ENCODE peak calls at places on chromosomes 12 and 14, in eight cellular contexts. One of them, this sample, is unnamed. For H3K4me1, the result is how much of the 10 kb centered on the place peaks cover.

GRCh38 chr14:68216957-68217356 is 397.4 kb downstream of the RAD51B start:
- DNase-seq in HCT116: no peak
- DNase-seq in prostate gland: no peak
- DNase-seq in HepG2: no peak
- DNase-seq in stomach: no peak
- DNase-seq in sigmoid colon: no peak
- DNase-seq in suprapubic skin: no peak
- DNase-seq in transverse colon: no peak
- DNase-seq in this sample: no peak

GRCh38 chr12:56776654-56777053 is 13.5 kb downstream of the HSD17B6 start:
- DNase-seq in HCT116: no peak
- DNase-seq in prostate gland: no peak
- DNase-seq in HepG2: no peak
- DNase-seq in stomach: no peak
- DNase-seq in sigmoid colon: no peak
- DNase-seq in suprapubic skin: no peak
- DNase-seq in transverse colon: no peak
- DNase-seq in this sample: no peak

GRCh38 chr12:93743999-93744689 is 67.0 kb downstream of the CRADD start:
- DNase-seq in HCT116: no peak
- DNase-seq in prostate gland: no peak
- DNase-seq in HepG2: no peak
- DNase-seq in stomach: no peak
- DNase-seq in sigmoid colon: no peak
- DNase-seq in suprapubic skin: no peak
- DNase-seq in transverse colon: no peak
- DNase-seq in this sample: no peak

GRCh38 chr14:47208434-47208833 is 467.0 kb downstream of the MDGA2 start:
- DNase-seq in HCT116: no peak
- DNase-seq in prostate gland: no peak
- DNase-seq in HepG2: no peak
- DNase-seq in stomach: no peak
- DNase-seq in sigmoid colon: no peak
- DNase-seq in suprapubic skin: no peak
- DNase-seq in transverse colon: no peak
- DNase-seq in this sample: no peak

GRCh38 chr12:69834566-69834965 is 9.5 kb downstream of the MYRFL start:
- DNase-seq in HCT116: no peak
- DNase-seq in prostate gland: no peak
- DNase-seq in HepG2: no peak
- DNase-seq in stomach: no peak
- DNase-seq in sigmoid colon: no peak
- DNase-seq in suprapubic skin: no peak
- DNase-seq in transverse colon: no peak
- DNase-seq in this sample: no peak

GRCh38 chr12:21823581-21823980 is 49.1 kb upstream of the KCNJ8 start:
- DNase-seq in HCT116: no peak
- DNase-seq in prostate gland: no peak
- DNase-seq in HepG2: no peak
- DNase-seq in stomach: no peak
- DNase-seq in sigmoid colon: peak
- DNase-seq in suprapubic skin: peak
- DNase-seq in transverse colon: no peak
- DNase-seq in this sample: no peak

GRCh38 chr14:71206766-71207371 is 299.6 kb downstream of the PCNX1 start:
- DNase-seq in HCT116: no peak
- DNase-seq in prostate gland: no peak
- DNase-seq in HepG2: no peak
- DNase-seq in stomach: peak
- DNase-seq in sigmoid colon: peak
- DNase-seq in suprapubic skin: no peak
- DNase-seq in transverse colon: no peak
- DNase-seq in this sample: peak

GRCh38 chr14:24848427-24848826 is 201.5 kb downstream of the STXBP6 start:
- DNase-seq in HCT116: no peak
- DNase-seq in prostate gland: no peak
- DNase-seq in HepG2: no peak
- DNase-seq in stomach: no peak
- DNase-seq in sigmoid colon: no peak
- DNase-seq in suprapubic skin: no peak
- DNase-seq in transverse colon: no peak
- DNase-seq in this sample: no peak

GRCh38 chr14:58690801-58691516 is 53.2 kb downstream of the DACT1 start:
- DNase-seq in HCT116: no peak
- DNase-seq in prostate gland: no peak
- DNase-seq in HepG2: no peak
- DNase-seq in stomach: peak
- DNase-seq in sigmoid colon: no peak
- DNase-seq in suprapubic skin: no peak
- DNase-seq in transverse colon: peak
- DNase-seq in this sample: no peak

GRCh38 chr12:98355322-98355721 is 160.1 kb upstream of the TMPO start:
- DNase-seq in HCT116: no peak
- DNase-seq in prostate gland: no peak
- DNase-seq in HepG2: no peak
- DNase-seq in stomach: no peak
- DNase-seq in sigmoid colon: no peak
- DNase-seq in suprapubic skin: no peak
- DNase-seq in transverse colon: no peak
- DNase-seq in this sample: no peak

GRCh38 chr12:108981835-108982234 is 39.0 kb downstream of the SVOP start:
- DNase-seq in HCT116: no peak
- DNase-seq in prostate gland: no peak
- DNase-seq in HepG2: no peak
- DNase-seq in stomach: no peak
- DNase-seq in sigmoid colon: no peak
- DNase-seq in suprapubic skin: no peak
- DNase-seq in transverse colon: no peak
- DNase-seq in this sample: no peak

GRCh38 chr12:90102957-90103652 is 394.5 kb upstream of the ATP2B1 start:
- DNase-seq in HCT116: peak
- DNase-seq in prostate gland: no peak
- DNase-seq in HepG2: peak
- DNase-seq in stomach: no peak
- DNase-seq in sigmoid colon: no peak
- DNase-seq in suprapubic skin: no peak
- DNase-seq in transverse colon: peak
- DNase-seq in this sample: no peak

GRCh38 chr14:74592476-74593191 is 19.4 kb downstream of the LTBP2 start:
- DNase-seq in HCT116: no peak
- DNase-seq in prostate gland: no peak
- DNase-seq in HepG2: no peak
- DNase-seq in stomach: no peak
- DNase-seq in sigmoid colon: no peak
- DNase-seq in suprapubic skin: no peak
- DNase-seq in transverse colon: no peak
- DNase-seq in this sample: no peak

GRCh38 chr14:74596747-74597456 is 15.1 kb downstream of the LTBP2 start:
- DNase-seq in HCT116: no peak
- DNase-seq in prostate gland: no peak
- DNase-seq in HepG2: no peak
- DNase-seq in stomach: no peak
- DNase-seq in sigmoid colon: no peak
- DNase-seq in suprapubic skin: no peak
- DNase-seq in transverse colon: no peak
- DNase-seq in this sample: no peak

GRCh38 chr14:74593241-74593985 is 18.6 kb downstream of the LTBP2 start:
- DNase-seq in HCT116: no peak
- DNase-seq in prostate gland: no peak
- DNase-seq in HepG2: peak
- DNase-seq in stomach: no peak
- DNase-seq in sigmoid colon: no peak
- DNase-seq in suprapubic skin: no peak
- DNase-seq in transverse colon: no peak
- DNase-seq in this sample: no peak

GRCh38 chr14:74594021-74594420 is 18.0 kb downstream of the LTBP2 start:
- DNase-seq in HCT116: no peak
- DNase-seq in prostate gland: no peak
- DNase-seq in HepG2: no peak
- DNase-seq in stomach: no peak
- DNase-seq in sigmoid colon: no peak
- DNase-seq in suprapubic skin: no peak
- DNase-seq in transverse colon: no peak
- DNase-seq in this sample: no peak

GRCh38 chr14:74595006-74595735 is 16.9 kb downstream of the LTBP2 start:
- DNase-seq in HCT116: no peak
- DNase-seq in prostate gland: no peak
- DNase-seq in HepG2: no peak
- DNase-seq in stomach: no peak
- DNase-seq in sigmoid colon: peak
- DNase-seq in suprapubic skin: peak
- DNase-seq in transverse colon: peak
- DNase-seq in this sample: no peak
- TF ChIP-seq POLR2AphosphoS5 in HCT116: no peak
- TF ChIP-seq POLR2AphosphoS5 in prostate gland: no peak
- TF ChIP-seq POLR2AphosphoS5 in HepG2: no peak
- TF ChIP-seq POLR2AphosphoS5 in stomach: no peak
- TF ChIP-seq POLR2AphosphoS5 in sigmoid colon: no peak
- TF ChIP-seq POLR2AphosphoS5 in suprapubic skin: no peak
- TF ChIP-seq POLR2AphosphoS5 in transverse colon: no peak
- TF ChIP-seq POLR2AphosphoS5 in this sample: no peak

DNA sequence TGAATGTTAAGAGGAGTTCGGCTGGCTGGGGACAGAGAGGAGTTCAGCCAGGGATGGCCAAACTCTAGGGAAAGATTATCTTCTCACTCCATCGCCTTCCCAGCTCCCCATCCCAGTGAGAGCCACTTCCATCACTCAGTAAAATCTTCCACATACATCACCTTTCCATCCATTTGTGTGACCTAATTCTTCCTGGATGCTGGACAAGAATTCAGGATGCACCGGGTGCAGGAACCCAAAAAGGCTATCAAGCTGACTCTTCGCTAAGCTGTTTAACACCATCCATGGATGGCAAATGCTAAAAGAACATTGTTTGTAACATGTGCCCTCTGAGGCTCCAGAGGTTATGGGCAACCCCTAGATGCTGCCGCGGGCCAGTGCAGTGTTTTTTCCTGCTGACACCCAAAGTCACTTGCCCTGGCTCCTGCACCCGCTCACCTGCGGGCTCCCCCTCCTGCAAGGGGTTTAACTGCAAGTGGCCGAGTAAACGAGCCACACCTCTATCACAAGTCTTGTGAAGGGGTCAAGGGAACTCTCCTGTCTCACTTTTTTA is 216.0 kb upstream of the NPAS3 start:
- DNase-seq in HCT116: no peak
- DNase-seq in prostate gland: no peak
- DNase-seq in HepG2: no peak
- DNase-seq in stomach: no peak
- DNase-seq in sigmoid colon: no peak
- DNase-seq in suprapubic skin: no peak
- DNase-seq in transverse colon: no peak
- DNase-seq in this sample: no peak
- H3K4me1 ChIP-seq in HCT116: under half
- H3K4me1 ChIP-seq in prostate gland: under half
- H3K4me1 ChIP-seq in HepG2: under half
- H3K4me1 ChIP-seq in stomach: under half
- H3K4me1 ChIP-seq in sigmoid colon: under half
- H3K4me1 ChIP-seq in suprapubic skin: under half
- H3K4me1 ChIP-seq in transverse colon: under half
- H3K4me1 ChIP-seq in this sample: under half

GRCh38 chr14:104063998-104064397 is 21.5 kb upstream of the ASPG start:
- DNase-seq in HCT116: no peak
- DNase-seq in prostate gland: no peak
- DNase-seq in HepG2: no peak
- DNase-seq in stomach: no peak
- DNase-seq in sigmoid colon: no peak
- DNase-seq in suprapubic skin: no peak
- DNase-seq in transverse colon: no peak
- DNase-seq in this sample: no peak

GRCh38 chr14:104069541-104069940 is 16.0 kb upstream of the ASPG start:
- DNase-seq in HCT116: no peak
- DNase-seq in prostate gland: no peak
- DNase-seq in HepG2: no peak
- DNase-seq in stomach: no peak
- DNase-seq in sigmoid colon: no peak
- DNase-seq in suprapubic skin: no peak
- DNase-seq in transverse colon: no peak
- DNase-seq in this sample: no peak

GRCh38 chr14:104066719-104067118 is 18.8 kb upstream of the ASPG start:
- DNase-seq in HCT116: no peak
- DNase-seq in prostate gland: no peak
- DNase-seq in HepG2: no peak
- DNase-seq in stomach: no peak
- DNase-seq in sigmoid colon: no peak
- DNase-seq in suprapubic skin: no peak
- DNase-seq in transverse colon: no peak
- DNase-seq in this sample: no peak

DNA sequence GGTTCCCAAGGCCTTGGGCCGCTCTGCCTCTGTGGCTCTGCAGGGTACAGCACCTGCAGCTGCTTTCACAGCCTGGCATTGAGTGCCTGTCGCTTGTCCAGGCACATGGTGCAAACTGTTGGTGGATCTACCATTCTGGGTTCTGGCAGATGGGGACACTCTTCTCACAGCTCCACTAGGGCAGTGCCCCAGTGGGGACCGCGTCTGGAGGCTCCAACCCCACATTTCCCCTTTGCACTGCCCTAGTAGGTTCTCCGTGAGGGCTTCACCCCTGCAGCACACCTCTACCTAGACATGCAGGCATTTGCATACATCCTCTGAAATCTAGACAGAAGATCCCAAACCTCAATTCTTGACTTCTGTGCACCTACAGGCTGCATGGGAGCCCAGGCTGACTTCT is 19.2 kb upstream of the ASPG start:
- DNase-seq in HCT116: no peak
- DNase-seq in prostate gland: no peak
- DNase-seq in HepG2: no peak
- DNase-seq in stomach: no peak
- DNase-seq in sigmoid colon: no peak
- DNase-seq in suprapubic skin: no peak
- DNase-seq in transverse colon: no peak
- DNase-seq in this sample: no peak
- TF ChIP-seq POLR2A in HCT116: no peak
- TF ChIP-seq POLR2A in prostate gland: no peak
- TF ChIP-seq POLR2A in HepG2: no peak
- TF ChIP-seq POLR2A in stomach: no peak
- TF ChIP-seq POLR2A in sigmoid colon: no peak
- TF ChIP-seq POLR2A in suprapubic skin: no peak
- TF ChIP-seq POLR2A in transverse colon: no peak
- TF ChIP-seq POLR2A in this sample: no peak

DNA sequence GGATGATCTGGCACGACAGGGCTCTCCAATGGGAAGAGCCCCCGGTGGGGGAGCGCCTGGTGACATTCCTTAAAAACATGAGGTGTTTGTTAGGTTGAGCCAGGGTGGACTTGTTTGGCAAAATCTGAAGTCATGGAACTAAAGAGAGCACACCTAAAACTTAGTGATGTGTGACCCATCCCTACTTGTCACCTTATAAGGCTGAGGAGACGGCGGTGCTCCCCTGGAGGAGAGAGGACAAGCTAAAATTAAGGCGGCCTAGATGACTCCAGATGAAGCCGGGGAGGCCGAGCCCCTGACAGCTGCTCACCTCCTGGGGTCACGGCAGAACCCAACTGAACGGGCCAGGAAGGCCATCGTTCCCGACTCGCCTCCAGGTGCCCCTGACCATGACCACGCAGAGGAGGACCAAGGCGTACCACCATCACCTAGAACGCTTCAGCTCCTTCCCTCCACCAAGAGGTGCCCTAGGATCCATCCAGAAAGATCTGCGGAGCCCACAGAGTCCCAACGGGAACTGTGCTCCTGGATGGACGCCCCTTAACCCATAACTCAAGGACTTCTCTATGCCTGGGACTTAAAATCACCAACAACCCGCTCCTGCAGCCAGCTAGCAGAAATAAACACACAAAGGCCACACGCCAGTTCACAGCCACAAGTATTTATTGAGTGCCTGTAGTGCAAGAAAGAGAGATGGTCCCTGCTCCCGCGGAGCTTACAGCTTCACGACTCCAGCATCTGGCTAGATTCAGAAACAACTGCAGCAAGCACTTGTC is 977 bp upstream of the PITPNM2 start:
- DNase-seq in HCT116: no peak
- DNase-seq in prostate gland: no peak
- DNase-seq in HepG2: no peak
- DNase-seq in stomach: no peak
- DNase-seq in sigmoid colon: no peak
- DNase-seq in suprapubic skin: no peak
- DNase-seq in transverse colon: no peak
- DNase-seq in this sample: no peak
- TF ChIP-seq POLR2AphosphoS5 in HCT116: no peak
- TF ChIP-seq POLR2AphosphoS5 in prostate gland: no peak
- TF ChIP-seq POLR2AphosphoS5 in HepG2: no peak
- TF ChIP-seq POLR2AphosphoS5 in stomach: no peak
- TF ChIP-seq POLR2AphosphoS5 in sigmoid colon: no peak
- TF ChIP-seq POLR2AphosphoS5 in suprapubic skin: no peak
- TF ChIP-seq POLR2AphosphoS5 in transverse colon: no peak
- TF ChIP-seq POLR2AphosphoS5 in this sample: no peak

This sample was measured in breast epithelium.